ENCODE peak calls at places on chromosomes 4 and X, in four cellular contexts. Q, Z, B and G are unnamed samples.

GRCh38 chrX:46913710-46914109 is 1.5 kb downstream of the JADE3 start:
- DNase-seq in Q (peak; percentile 50), Z (no peak), B (no peak), G (no peak)

GRCh38 chr4:26992657-26993361 is 132.2 kb downstream of the STIM2 start:
- DNase-seq in B (peak; percentile 46), Z (no peak), Q (peak; percentile 46), G (peak; percentile 57)

GRCh38 chrX:56813318-56813837 is 84.3 kb downstream of the NBDY start:
- DNase-seq in B (no peak), Z (no peak), Q (peak; percentile 45), G (no peak)

GRCh38 chr4:1337376-1337831 is 9.6 kb upstream of the UVSSA start:
- DNase-seq in Q (no peak), Z (no peak), B (no peak), G (no peak)

GRCh38 chr4:110550260-110550659 is 72.6 kb downstream of the PITX2 start:
- DNase-seq in Z (no peak), B (no peak), Q (peak; percentile 3), G (no peak)

GRCh38 chrX:31871989-31872388 is 800.1 kb upstream of the FTHL17 start:
- DNase-seq in B (no peak), Q (no peak), Z (no peak), G (no peak)

GRCh38 chrX:8844157-8844556 is 43.0 kb upstream of the FAM9A start:
- DNase-seq in Z (no peak), Q (no peak), B (no peak), G (no peak)

GRCh38 chrX:49108641-49109040 is 14.9 kb downstream of the GPKOW start:
- DNase-seq in Z (no peak), Q (no peak), B (no peak), G (no peak)

GRCh38 chr4:78343682-78344081 is 207.9 kb upstream of the ANXA3 start:
- DNase-seq in B (no peak), Z (no peak), Q (no peak), G (no peak)

GRCh38 chr4:160880186-160880585 is 1283.6 kb downstream of the FSTL5 start:
- DNase-seq in Q (no peak), B (no peak), Z (no peak), G (no peak)

GRCh38 chrX:107579956-107580355 is 48.4 kb upstream of the PRPS1 start:
- DNase-seq in Z (no peak), Q (peak; percentile 33), B (peak; percentile 42), G (peak; percentile 7)

GRCh38 chr4:88796545-88796944 is 98.9 kb upstream of the NAP1L5 start:
- DNase-seq in Q (no peak), B (no peak), Z (no peak), G (no peak)

GRCh38 chr4:74292111-74292870 is 16.0 kb upstream of the EPGN start:
- DNase-seq in Z (no peak), Q (no peak), B (no peak), G (no peak)

GRCh38 chrX:87578978-87579377 is 61.4 kb downstream of the KLHL4 start:
- DNase-seq in Q (no peak), B (no peak), Z (no peak), G (no peak)

GRCh38 chrX:14964500-14964899 is 91.3 kb downstream of the MOSPD2 start:
- DNase-seq in Z (no peak), Q (peak; percentile 15), B (no peak), G (no peak)

GRCh38 chrX:69158166-69159040 is 6.8 kb downstream of the PJA1 start:
- DNase-seq in Z (no peak), Q (peak; percentile 40), B (peak; percentile 48), G (peak; percentile 59)

GRCh38 chr4:98565646-98566403 is 92.6 kb downstream of the TSPAN5 start:
- DNase-seq in B (no peak), Q (no peak), Z (no peak), G (no peak)

GRCh38 chrX:4091046-4091760 is 377.8 kb upstream of the PRKX start:
- DNase-seq in Z (no peak), Q (no peak), B (no peak), G (no peak)

GRCh38 chrX:1661048-1661921 is 46.4 kb downstream of the ASMT start:
- DNase-seq in B (no peak), Z (peak; percentile 79), Q (no peak), G (peak; percentile 19)

GRCh38 chr4:105022811-105023667 is 123.6 kb upstream of the TET2 start:
- DNase-seq in Q (no peak), B (no peak), Z (peak; percentile 71), G (peak; percentile 13)

GRCh38 chrX:84046403-84046984 is 141.5 kb downstream of the RPS6KA6 start:
- DNase-seq in Z (no peak), Q (peak; percentile 57), B (no peak), G (no peak)

GRCh38 chrX:151737494-151737893 is 2.9 kb downstream of the CNGA2 start:
- DNase-seq in B (no peak), Q (no peak), Z (no peak), G (no peak)
- H3K9me3 ChIP-seq in B (no peaks in the 10 kb centered on the region), Q (peaks cover 21% of the 10 kb centered on the region), Z (no peaks in the 10 kb centered on the region), G (no peaks in the 10 kb centered on the region)

DNA sequence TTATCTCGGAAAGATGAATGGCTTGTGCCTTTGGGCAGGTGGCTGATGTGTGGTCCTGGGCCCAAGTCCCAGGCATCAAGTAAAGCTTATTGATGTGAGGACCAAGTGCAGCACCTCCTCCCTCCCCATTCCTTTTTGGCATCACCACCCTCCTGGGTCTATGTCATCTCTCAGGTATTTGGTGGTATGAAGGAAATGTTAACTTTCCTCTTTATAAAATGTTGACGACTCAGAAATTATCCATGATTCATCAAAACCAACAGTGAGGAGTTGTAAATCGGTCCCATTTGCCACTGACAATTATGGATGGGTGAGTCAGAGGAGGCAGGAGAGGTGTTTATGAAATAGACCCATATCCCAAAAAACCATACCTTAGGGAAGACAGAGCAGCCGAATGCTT is 229.4 kb upstream of the GATB start:
- DNase-seq in Q (no peak), B (no peak), Z (no peak), G (peak; percentile 72)
- H3K9me3 ChIP-seq in Q (no peaks in the 10 kb centered on the region), B (no peaks in the 10 kb centered on the region), Z (no peaks in the 10 kb centered on the region), G (no peaks in the 10 kb centered on the region)

DNA sequence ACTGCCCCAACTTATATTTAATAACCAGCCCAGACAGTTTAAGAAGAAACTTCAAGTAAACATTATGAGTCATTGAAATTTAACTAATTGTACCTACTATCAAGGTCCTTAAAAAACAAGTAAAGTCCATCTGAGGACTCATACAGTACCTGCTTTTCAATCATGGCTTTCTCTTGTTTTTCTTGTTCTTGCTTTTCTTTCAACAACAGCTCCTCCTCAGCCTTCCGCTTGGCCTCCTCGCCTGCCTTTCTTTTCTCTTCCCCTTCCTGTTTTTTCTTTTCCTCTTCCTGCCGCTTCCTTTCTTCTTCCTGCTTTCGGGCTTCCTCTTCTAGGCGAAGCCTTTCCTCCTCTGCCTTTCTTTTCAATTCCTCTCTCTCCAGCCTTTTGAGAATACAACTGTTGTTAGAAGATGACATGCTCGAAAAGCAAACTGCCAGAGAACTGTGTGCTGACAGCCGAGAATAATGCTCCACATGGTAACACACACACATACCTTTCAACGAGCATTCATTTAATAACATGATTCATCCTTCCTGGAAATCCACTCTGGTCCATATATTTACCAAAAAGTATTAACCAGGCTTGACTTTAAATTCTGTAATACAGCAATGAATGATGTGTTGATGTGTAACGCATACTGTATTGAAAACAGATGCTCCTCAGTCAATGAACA is 25.2 kb upstream of the BCLAF3 start:
- DNase-seq in Q (no peak), B (no peak), Z (no peak), G (no peak)
- H3K9me3 ChIP-seq in Q (peaks cover 70% of the 10 kb centered on the region), B (no peaks in the 10 kb centered on the region), Z (no peaks in the 10 kb centered on the region), G (no peaks in the 10 kb centered on the region)

GRCh38 chr4:142660728-142661127 is 185.4 kb downstream of the INPP4B start:
- DNase-seq in Z (no peak), B (no peak), Q (no peak), G (no peak)
- H3K9me3 ChIP-seq in Z (peaks cover 16% of the 10 kb centered on the region), B (peaks cover 13% of the 10 kb centered on the region), Q (peaks cover 29% of the 10 kb centered on the region), G (no peaks in the 10 kb centered on the region)

GRCh38 chr4:61763682-61764081 is 563.6 kb downstream of the ADGRL3 start:
- DNase-seq in B (no peak), Q (no peak), Z (no peak), G (no peak)
- H3K9me3 ChIP-seq in B (peaks cover 6% of the 10 kb centered on the region), Q (no peaks in the 10 kb centered on the region), Z (peaks cover 3% of the 10 kb centered on the region), G (no peaks in the 10 kb centered on the region)

DNA sequence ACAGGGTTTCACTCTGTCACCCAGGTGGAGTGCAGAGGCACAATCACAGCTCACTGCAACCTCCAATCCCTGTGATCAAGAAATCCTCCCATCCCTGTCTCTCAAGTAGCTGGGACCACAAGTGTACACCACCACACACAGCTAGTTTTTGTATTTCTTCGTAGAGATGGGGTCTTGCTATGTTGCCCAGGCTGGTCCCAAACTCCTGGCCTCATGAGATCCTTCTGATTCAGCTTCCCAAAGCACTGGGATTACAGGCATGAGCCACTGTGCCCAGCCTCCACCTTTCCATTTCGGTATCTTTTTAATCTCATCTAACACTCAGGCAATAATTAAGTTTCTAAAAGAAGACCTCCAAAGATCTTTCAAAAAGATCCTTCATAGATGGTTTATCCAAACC is 22.9 kb downstream of the ADGRA3 start:
- DNase-seq in Z (no peak), Q (no peak), B (no peak), G (no peak)
- H3K9me3 ChIP-seq in Z (no peaks in the 10 kb centered on the region), Q (no peaks in the 10 kb centered on the region), B (no peaks in the 10 kb centered on the region), G (no peaks in the 10 kb centered on the region)